ENCODE peak calls at places on chromosomes 13 and 19, in eight cellular contexts. E, D, T, Z, U, S, Y and R are unnamed samples.

GRCh38 chr13:99217461-99218101 is 16.9 kb downstream of the UBAC2 start:
- DNase-seq in E (no peak), D (peak; percentile 76), T (no peak), Z (no peak), U (no peak), S (no peak), Y (no peak), R (no peak)

GRCh38 chr19:6720369-6721112 is at the start of gene C3:
- DNase-seq in E (peak; percentile 62), D (no peak), T (no peak), Z (peak; percentile 64), U (no peak), S (peak; percentile 83), Y (peak; percentile 51), R (peak; percentile 14)

GRCh38 chr13:23428183-23428528 is 5.3 kb downstream of the SACS start:
- DNase-seq in E (no peak), D (no peak), T (no peak), Z (no peak), U (peak; percentile 68), S (no peak), Y (no peak), R (no peak)

GRCh38 chr13:63288576-63288975 is 1872.9 kb upstream of the PCDH20 start:
- DNase-seq in E (no peak), D (no peak), T (no peak), Z (no peak), U (no peak), S (no peak), Y (no peak), R (no peak)

GRCh38 chr19:43599635-43600295 is 3.4 kb downstream of the ZNF576 start:
- DNase-seq in E (no peak), D (no peak), T (no peak), Z (no peak), U (no peak), S (no peak), Y (no peak), R (no peak)

GRCh38 chr19:30387311-30388115 is 15.3 kb downstream of the ZNF536 start:
- DNase-seq in E (peak; percentile 32), D (no peak), T (no peak), Z (peak; percentile 40), U (no peak), S (no peak), Y (peak; percentile 19), R (no peak)

GRCh38 chr19:12801466-12802266 is at the start of the genes PRDX2 and THSD8:
- DNase-seq in E (peak; percentile 79), D (peak; percentile 95), T (peak; percentile 69), Z (peak; percentile 85), U (peak; percentile 75), S (peak; percentile 92), Y (peak; percentile 76), R (peak; percentile 88)

GRCh38 chr19:47405854-47406417 is 13.4 kb downstream of the MEIS3 start:
- DNase-seq in E (no peak), D (no peak), T (no peak), Z (no peak), U (no peak), S (no peak), Y (no peak), R (no peak)

GRCh38 chr19:7806234-7806633 is 23.8 kb upstream of the EVI5L start:
- DNase-seq in E (no peak), D (no peak), T (no peak), Z (no peak), U (no peak), S (no peak), Y (no peak), R (no peak)

GRCh38 chr19:6532244-6532999 is 1.6 kb downstream of the TNFSF9 start:
- DNase-seq in E (no peak), D (no peak), T (no peak), Z (no peak), U (no peak), S (no peak), Y (no peak), R (no peak)

GRCh38 chr19:51259348-51260245 is 8.7 kb downstream of the SIGLECL1 start:
- DNase-seq in E (peak; percentile 18), D (no peak), T (peak; percentile 17), Z (no peak), U (peak; percentile 44), S (no peak), Y (peak; percentile 15), R (peak; percentile 18)

GRCh38 chr19:33225458-33225925 is at the start of gene SLC7A10:
- DNase-seq in E (no peak), D (no peak), T (no peak), Z (no peak), U (no peak), S (no peak), Y (no peak), R (no peak)

GRCh38 chr13:114033541-114034315 is 59.9 kb upstream of the C13orf46 start:
- DNase-seq in E (no peak), D (peak; percentile 58), T (no peak), Z (no peak), U (no peak), S (no peak), Y (no peak), R (no peak)

GRCh38 chr13:114035583-114036501 is 62.0 kb upstream of the C13orf46 start:
- DNase-seq in E (peak; percentile 54), D (peak; percentile 46), T (no peak), Z (no peak), U (peak; percentile 47), S (no peak), Y (no peak), R (no peak)

GRCh38 chr13:114032121-114032799 is 58.4 kb upstream of the C13orf46 start:
- DNase-seq in E (no peak), D (peak; percentile 77), T (no peak), Z (peak; percentile 25), U (peak; percentile 84), S (no peak), Y (no peak), R (no peak)

GRCh38 chr13:114035186-114035582 is 61.3 kb upstream of the C13orf46 start:
- DNase-seq in E (no peak), D (peak; percentile 70), T (no peak), Z (no peak), U (no peak), S (no peak), Y (no peak), R (no peak)

DNA sequence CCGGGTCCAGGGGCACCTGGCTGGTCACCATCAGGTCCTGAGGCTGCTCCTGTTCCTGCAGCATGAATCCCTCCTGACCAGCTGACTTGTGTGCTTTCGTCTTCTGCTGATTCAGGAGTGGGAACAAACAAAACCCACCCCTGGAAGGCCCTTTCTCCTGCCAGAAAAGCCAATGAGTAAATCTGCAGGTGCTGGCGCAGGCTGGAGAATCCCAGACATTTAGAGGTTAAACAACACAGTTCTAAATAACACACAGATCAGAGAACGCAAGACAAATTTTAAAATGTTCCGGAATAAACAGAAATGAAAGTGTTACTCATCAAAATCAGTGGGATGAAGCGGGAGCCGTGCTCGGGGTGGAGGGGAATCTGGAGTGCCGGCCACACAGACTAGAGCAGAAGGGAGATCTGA is 60.6 kb upstream of the C13orf46 start:
- DNase-seq in E (no peak), D (no peak), T (no peak), Z (no peak), U (no peak), S (no peak), Y (no peak), R (no peak)
- H3K4me1 ChIP-seq in E (peaks cover 46% of the 10 kb centered on the region), D (peaks cover 29% of the 10 kb centered on the region), T (peaks cover 14% of the 10 kb centered on the region), Z (peaks cover 6% of the 10 kb centered on the region), U (peaks cover 25% of the 10 kb centered on the region), S (peaks cover 26% of the 10 kb centered on the region), Y (peaks cover 8% of the 10 kb centered on the region), R (peaks cover 5% of the 10 kb centered on the region)

DNA sequence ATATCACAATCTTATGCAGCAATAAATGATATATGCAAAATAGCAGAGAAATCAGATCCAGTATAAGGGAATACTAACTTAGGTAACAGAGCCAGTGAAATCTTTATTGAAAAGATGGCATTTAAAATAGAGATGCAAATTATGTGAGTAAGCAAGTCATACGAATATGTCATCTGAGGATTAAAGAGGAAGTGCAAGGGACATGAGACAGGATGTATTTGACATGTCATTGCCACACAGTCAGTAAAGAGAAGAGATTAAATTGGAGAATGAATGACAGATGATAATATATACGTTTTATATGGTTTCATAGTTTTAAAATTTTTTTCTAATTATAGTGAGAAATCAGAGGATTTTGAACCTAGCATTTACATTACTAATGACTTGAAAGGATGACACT is 426.4 kb downstream of the SLITRK5 start:
- DNase-seq in E (no peak), D (no peak), T (no peak), Z (no peak), U (no peak), S (no peak), Y (no peak), R (no peak)
- H3K27me3 ChIP-seq in E (no peaks in the 10 kb centered on the region), D (no peaks in the 10 kb centered on the region), T (no peaks in the 10 kb centered on the region), Z (no peaks in the 10 kb centered on the region), U (no peaks in the 10 kb centered on the region), S (no peaks in the 10 kb centered on the region), Y (no peaks in the 10 kb centered on the region), R (no peaks in the 10 kb centered on the region)

DNA sequence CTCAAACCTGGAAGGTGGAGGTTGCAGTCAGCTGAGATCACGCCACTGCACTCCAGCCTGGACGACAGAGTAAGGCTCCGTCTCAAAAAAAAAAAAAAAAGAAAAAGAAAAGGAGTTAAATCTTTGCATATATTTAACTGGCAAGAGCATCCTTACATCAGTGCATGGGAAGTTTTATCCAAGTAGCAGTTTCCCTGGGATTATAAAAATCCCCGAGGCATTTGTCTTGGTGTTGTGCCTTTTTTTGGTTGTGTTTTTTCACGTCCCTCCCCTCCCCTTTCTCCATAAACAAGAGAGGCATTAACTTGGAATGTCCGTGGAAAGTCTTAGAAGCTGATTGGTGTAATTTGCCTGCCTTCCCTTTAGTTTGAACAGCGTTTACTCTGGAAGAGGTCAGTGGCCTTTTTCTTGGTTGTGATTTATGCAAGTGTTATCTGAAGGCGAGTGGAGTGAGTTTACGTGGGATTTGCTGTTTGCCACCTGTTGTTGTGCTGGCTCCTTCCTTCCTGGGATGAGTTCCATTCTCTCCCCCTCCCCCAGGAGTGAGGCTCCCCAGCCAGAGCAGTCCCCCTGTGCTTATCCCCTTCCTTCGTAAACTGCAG is 7.1 kb downstream of the ACTN4 start:
- DNase-seq in E (no peak), D (no peak), T (no peak), Z (no peak), U (peak; percentile 78), S (no peak), Y (no peak), R (no peak)
- H3K4me1 ChIP-seq in E (peaks cover 100% of the 10 kb centered on the region), D (peaks cover 97% of the 10 kb centered on the region), T (peaks cover 44% of the 10 kb centered on the region), Z (peaks cover 81% of the 10 kb centered on the region), U (peaks cover 87% of the 10 kb centered on the region), S (peaks cover 99% of the 10 kb centered on the region), Y (peaks cover 96% of the 10 kb centered on the region), R (peaks cover 94% of the 10 kb centered on the region)

GRCh38 chr19:17648097-17648660 is 40.0 kb downstream of the UNC13A start:
- DNase-seq in E (no peak), D (peak; percentile 63), T (no peak), Z (no peak), U (no peak), S (no peak), Y (no peak), R (no peak)

GRCh38 chr19:17648786-17649185 is 39.4 kb downstream of the UNC13A start:
- DNase-seq in E (no peak), D (no peak), T (no peak), Z (no peak), U (no peak), S (no peak), Y (no peak), R (no peak)

GRCh38 chr19:17647071-17648020 is 40.8 kb downstream of the UNC13A start:
- DNase-seq in E (no peak), D (peak; percentile 58), T (no peak), Z (no peak), U (no peak), S (no peak), Y (no peak), R (no peak)

GRCh38 chr19:17642656-17643055 is 45.5 kb downstream of the UNC13A start:
- DNase-seq in E (no peak), D (no peak), T (no peak), Z (no peak), U (no peak), S (no peak), Y (no peak), R (no peak)

GRCh38 chr19:17645339-17645963 is 42.7 kb downstream of the UNC13A start:
- DNase-seq in E (no peak), D (no peak), T (no peak), Z (no peak), U (no peak), S (no peak), Y (no peak), R (no peak)
- H3K27me3 ChIP-seq in E (peaks cover 52% of the 10 kb centered on the region), D (no peaks in the 10 kb centered on the region), T (no peaks in the 10 kb centered on the region), Z (no peaks in the 10 kb centered on the region), U (no peaks in the 10 kb centered on the region), S (no peaks in the 10 kb centered on the region), Y (no peaks in the 10 kb centered on the region), R (no peaks in the 10 kb centered on the region)